ENCODE peak calls at places on chromosome 2, in nine cellular contexts. C is A549, J is endodermal cell, E is cardiac fibroblast, G is keratinocyte, T is sigmoid colon, B is HFF-Myc, F is body of pancreas, I is right lobe of liver. A is an unnamed sample.
A peak's percentile ranks its signal among the peaks of the same experiment; 100 is the strongest.

GRCh38 chr2:188243381-188243780 is 48.3 kb upstream of the GULP1 start:
- DNase-seq in C (no peak), J (no peak), E (no peak), G (no peak), T (no peak), B (no peak), F (no peak), I (no peak), A (no peak)

GRCh38 chr2:106863387-106863786 is 22.6 kb downstream of the ST6GAL2 start:
- DNase-seq in C (peak; percentile 38), J (peak; percentile 68), E (no peak), G (no peak), T (no peak), B (no peak), F (no peak), I (no peak), A (no peak)

GRCh38 chr2:210461401-210461800 is 15.2 kb downstream of the LANCL1 start:
- DNase-seq in C (no peak), J (no peak), E (no peak), G (no peak), T (no peak), B (no peak), F (no peak), I (no peak), A (peak; percentile 7)

GRCh38 chr2:186903183-186903582 is 54.2 kb upstream of the ZSWIM2 start:
- DNase-seq in C (no peak), J (no peak), E (peak; percentile 36), G (no peak), T (no peak), B (no peak), F (no peak), I (no peak), A (peak; percentile 30)

GRCh38 chr2:23400703-23401102 is 15.7 kb downstream of the KLHL29 start:
- DNase-seq in C (no peak), J (no peak), E (no peak), G (no peak), T (no peak), B (no peak), F (no peak), I (no peak), A (no peak)

GRCh38 chr2:127605691-127606277 is 40.2 kb upstream of the GPR17 start:
- DNase-seq in C (no peak), J (peak; percentile 31), E (no peak), G (no peak), T (peak; percentile 34), B (no peak), F (no peak), I (no peak), A (no peak)

GRCh38 chr2:25286025-25286400 is 55.7 kb downstream of the DNMT3A start:
- DNase-seq in C (no peak), J (peak; percentile 76), E (no peak), G (no peak), T (no peak), B (no peak), F (peak; percentile 48), I (no peak), A (no peak)

GRCh38 chr2:42923632-42924425 is 131.4 kb upstream of the HAAO start:
- DNase-seq in C (no peak), J (no peak), E (peak; percentile 77), G (no peak), T (no peak), B (no peak), F (no peak), I (no peak), A (peak; percentile 68)

GRCh38 chr2:54859997-54860701 is 136.7 kb downstream of the EML6 start:
- DNase-seq in C (peak; percentile 55), J (no peak), E (peak; percentile 64), G (no peak), T (no peak), B (peak; percentile 66), F (no peak), I (no peak), A (peak; percentile 94)

GRCh38 chr2:237236188-237236587 is 150.5 kb downstream of the COPS8 start:
- DNase-seq in C (no peak), J (no peak), E (peak; percentile 47), G (no peak), T (no peak), B (no peak), F (no peak), I (no peak), A (peak; percentile 85)

GRCh38 chr2:119402645-119403560 is 28.8 kb upstream of the TMEM37 start:
- DNase-seq in C (no peak), J (peak; percentile 26), E (peak; percentile 30), G (no peak), T (no peak), B (no peak), F (peak; percentile 85), I (peak; percentile 75), A (no peak)

GRCh38 chr2:219251656-219252055 is 1.4 kb upstream of the TUBA4B start:
- DNase-seq in C (no peak), J (no peak), E (no peak), G (no peak), T (no peak), B (no peak), F (no peak), I (no peak), A (no peak)

GRCh38 chr2:236915726-236916125 is 170.0 kb upstream of the COPS8 start:
- DNase-seq in C (no peak), J (no peak), E (peak; percentile 12), G (no peak), T (no peak), B (no peak), F (no peak), I (no peak), A (no peak)

GRCh38 chr2:151619337-151619989 is 114.8 kb downstream of the NEB start:
- DNase-seq in C (peak; percentile 68), J (no peak), E (peak; percentile 22), G (no peak), T (no peak), B (peak; percentile 5), F (no peak), I (no peak), A (peak; percentile 69)
- H3K4me3 ChIP-seq in C (no peak overlapping the region), J (no peak overlapping the region), E (no peak overlapping the region), G (no peak overlapping the region), T (no peak overlapping the region), B (no peak overlapping the region), F (no peak overlapping the region), I (no peak overlapping the region), A (no peak overlapping the region)

GRCh38 chr2:1600191-1601063 is 143.9 kb downstream of the PXDN start:
- DNase-seq in C (no peak), J (peak; percentile 43), E (no peak), G (no peak), T (no peak), B (peak; percentile 73), F (no peak), I (peak; percentile 27), A (peak; percentile 55)

GRCh38 chr2:1601064-1601405 is 143.3 kb downstream of the PXDN start:
- DNase-seq in C (no peak), J (no peak), E (no peak), G (no peak), T (no peak), B (no peak), F (no peak), I (peak; percentile 29), A (no peak)

GRCh38 chr2:1603059-1603458 is 141.3 kb downstream of the PXDN start:
- DNase-seq in C (no peak), J (no peak), E (no peak), G (no peak), T (peak; percentile 50), B (no peak), F (no peak), I (peak; percentile 32), A (no peak)

GRCh38 chr2:1602359-1603010 is 141.8 kb downstream of the PXDN start:
- DNase-seq in C (no peak), J (no peak), E (no peak), G (no peak), T (peak; percentile 58), B (no peak), F (no peak), I (peak; percentile 27), A (no peak)

GRCh38 chr2:1601471-1602358 is 142.6 kb downstream of the PXDN start:
- DNase-seq in C (no peak), J (peak; percentile 45), E (peak; percentile 42), G (no peak), T (no peak), B (no peak), F (no peak), I (peak; percentile 44), A (peak; percentile 40)
- TF ChIP-seq CTCF in C (no peak), J (no peak), E (no peak), G (no peak), T (no peak), B (no peak), F (no peak), I (no peak), A (no peak)

GRCh38 chr2:109486711-109487130 is 127.0 kb downstream of the SEPTIN10 start:
- DNase-seq in C (no peak), J (no peak), E (no peak), G (no peak), T (no peak), B (no peak), F (no peak), I (no peak), A (no peak)
- H3K4me3 ChIP-seq in C (no peak overlapping the region), J (no peak overlapping the region), E (no peak overlapping the region), G (no peak overlapping the region), T (no peak overlapping the region), B (no peak overlapping the region), F (no peak overlapping the region), I (no peak overlapping the region), A (no peak overlapping the region)

GRCh38 chr2:116094196-116094595 is 1651.8 kb downstream of the DPP10 start:
- DNase-seq in C (no peak), J (peak; percentile 75), E (no peak), G (no peak), T (no peak), B (no peak), F (no peak), I (no peak), A (no peak)
- TF ChIP-seq CTCF in C (no peak), J (peak; percentile 81), E (no peak), G (no peak), T (no peak), B (no peak), F (no peak), I (no peak), A (no peak)

GRCh38 chr2:171814883-171815282 is 79.2 kb downstream of the SLC25A12 start:
- DNase-seq in C (no peak), J (no peak), E (no peak), G (no peak), T (no peak), B (no peak), F (no peak), I (no peak), A (no peak)
- H3K4me3 ChIP-seq in C (no peak overlapping the region), J (no peak overlapping the region), E (no peak overlapping the region), G (no peak overlapping the region), T (no peak overlapping the region), B (no peak overlapping the region), F (no peak overlapping the region), I (no peak overlapping the region), A (no peak overlapping the region)

GRCh38 chr2:27291865-27292264 is 9.6 kb downstream of the TRIM54 start:
- DNase-seq in C (peak; percentile 66), J (peak; percentile 80), E (peak; percentile 25), G (no peak), T (no peak), B (no peak), F (no peak), I (no peak), A (no peak)
- TF ChIP-seq CTCF in C (peak; percentile 36), J (peak; percentile 70), E (no peak), G (peak; percentile 19), T (no peak), B (peak; percentile 11), F (no peak), I (no peak), A (peak; percentile 2)

A was measured in fibroblast of mammary gland.